ENCODE peak calls at places on chromosomes 1 and 21, in eight cellular contexts. U, R, Q, J, D, S, E and N are unnamed samples.

GRCh38 chr1:52911541-52911940 is 10.0 kb downstream of the ECHDC2 start:
- DNase-seq in D (no peak), R (no peak), Q (no peak), E (no peak), S (no peak), U (no peak), J (no peak), N (no peak)

GRCh38 chr1:111220302-111220890 is 7.1 kb upstream of the CHI3L2 start:
- DNase-seq in U (no peak), J (no peak), R (no peak), S (no peak), Q (no peak), E (no peak), D (no peak), N (no peak)

GRCh38 chr1:68372487-68372886 is 77.3 kb downstream of the RPE65 start:
- DNase-seq in J (no peak), D (no peak), R (peak), S (no peak), E (no peak), U (no peak), Q (no peak), N (no peak)

GRCh38 chr1:63936276-63936675 is 162.5 kb downstream of the ROR1 start:
- DNase-seq in J (no peak), S (no peak), R (no peak), D (no peak), E (peak), U (no peak), Q (no peak), N (no peak)

GRCh38 chr1:185338719-185339622 is 21.9 kb upstream of the IVNS1ABP start:
- DNase-seq in J (peak), E (no peak), S (no peak), Q (peak), U (peak), D (no peak), R (no peak), N (peak)

GRCh38 chr1:63662846-63663245 is 69.6 kb downstream of the PGM1 start:
- DNase-seq in R (no peak), U (no peak), S (no peak), D (peak), J (no peak), E (peak), Q (no peak), N (no peak)

GRCh38 chr1:1328254-1328653 is 2.8 kb upstream of the TAS1R3 start:
- DNase-seq in Q (no peak), J (no peak), U (no peak), D (no peak), S (no peak), E (no peak), R (no peak), N (no peak)

GRCh38 chr1:212607206-212607923 is 1.2 kb upstream of the ATF3 start:
- DNase-seq in S (no peak), J (no peak), U (peak), D (no peak), E (no peak), Q (no peak), R (peak), N (peak)

GRCh38 chr1:240029418-240029817 is 62.3 kb upstream of the FMN2 start:
- DNase-seq in R (no peak), S (no peak), Q (no peak), D (no peak), U (no peak), J (no peak), E (peak), N (no peak)

GRCh38 chr1:28010979-28011378 is 51.2 kb downstream of the XKR8 start:
- DNase-seq in R (no peak), S (no peak), U (no peak), J (no peak), Q (no peak), D (no peak), E (peak), N (no peak)

GRCh38 chr1:39902121-39902807 is 547 bp upstream of the MYCL start:
- DNase-seq in S (peak), J (peak), D (no peak), E (peak), Q (no peak), U (peak), R (peak), N (peak)

GRCh38 chr1:63795455-63795854 is 21.6 kb downstream of the ROR1 start:
- DNase-seq in S (no peak), U (no peak), R (no peak), D (no peak), J (no peak), E (no peak), Q (no peak), N (no peak)

GRCh38 chr1:25053576-25054075 is 123.5 kb upstream of the RUNX3 start:
- DNase-seq in S (no peak), U (no peak), D (no peak), E (no peak), R (no peak), J (no peak), Q (no peak), N (no peak)

GRCh38 chr1:206442101-206442500 is 28.2 kb upstream of the IKBKE start:
- DNase-seq in E (peak), S (no peak), Q (no peak), U (no peak), R (no peak), J (no peak), D (no peak), N (no peak)

GRCh38 chr21:36706951-36707762 is 8.2 kb downstream of the SIM2 start:
- DNase-seq in S (no peak), D (no peak), J (no peak), R (no peak), E (no peak), Q (peak), U (no peak), N (no peak)

GRCh38 chr21:43959231-43960041 is 52.7 kb upstream of the TRAPPC10 start:
- DNase-seq in Q (no peak), D (no peak), J (no peak), R (no peak), E (no peak), S (no peak), U (no peak), N (no peak)